ENCODE peak calls at places on chromosomes 5 and 9, in ten cellular contexts. E is right cardiac atrium; H is body of pancreas; O is activated T-cell treated with anti-CD3 and anti-CD28 coated beads, Interleukin-2, amount 50 U/mL, for 4 hours; K is effector memory CD8-positive, alpha-beta T cell; R is HepG2; F is upper lobe of left lung; I is stimulated activated naive B cell treated with anti-CD40 and anti-IgM and Interleukin-4, amounts not matched to agents 10 μg/mL and 1 μg/mL and 100 μg/mL, for 72 hours; J is RWPE2; M is activated naive CD8-positive, alpha-beta T cell treated with anti-CD3 and anti-CD28 coated beads, Interleukin-2, amount 10 ng/mL, durations not matched to agents 7 days and 5 days. U is an unnamed sample.

GRCh38 chr9:75907329-75907728 is 16.9 kb downstream of the PCSK5 start:
- ATAC-seq in R (peak), I (no peak), J (no peak), E (peak), F (peak), H (peak), O (no peak), K (no peak), M (no peak), U (no peak)

GRCh38 chr5:104267282-104268015 is 704.9 kb upstream of the NUDT12 start:
- ATAC-seq in F (no peak), J (no peak), H (no peak), O (no peak), R (no peak), M (no peak), I (no peak), E (no peak), K (no peak), U (no peak)

GRCh38 chr9:131476777-131477345 is 25.9 kb upstream of the POMT1 start:
- ATAC-seq in M (no peak), I (no peak), J (no peak), R (no peak), O (no peak), K (no peak), H (no peak), F (no peak), E (peak), U (no peak)

GRCh38 chr9:33931326-33931725 is 114.4 kb downstream of the UBE2R2 start:
- ATAC-seq in O (no peak), M (no peak), E (no peak), F (no peak), J (no peak), R (no peak), K (no peak), H (no peak), I (no peak), U (no peak)

GRCh38 chr9:114505187-114506081 is at the start of gene WHRN:
- ATAC-seq in J (peak), F (peak), E (peak), H (peak), R (peak), K (peak), M (peak), O (peak), I (peak), U (peak)

GRCh38 chr5:139473105-139473504 is 2.3 kb downstream of the SMIM33 start:
- ATAC-seq in F (no peak), E (peak), M (no peak), I (no peak), H (no peak), O (no peak), R (peak), K (no peak), J (peak), U (no peak)

GRCh38 chr5:148776780-148777179 is 49.6 kb upstream of the ADRB2 start:
- ATAC-seq in R (no peak), F (peak), I (peak), K (no peak), M (no peak), J (peak), H (no peak), E (no peak), O (peak), U (peak)

GRCh38 chr9:130530932-130531331 is 48.4 kb upstream of the FUBP3 start:
- ATAC-seq in J (peak), K (no peak), I (no peak), E (peak), O (no peak), H (no peak), R (no peak), M (no peak), F (no peak), U (peak)

GRCh38 chr5:657570-657969 is 35.6 kb downstream of the TPPP start:
- ATAC-seq in R (no peak), J (peak), K (no peak), I (no peak), O (no peak), E (no peak), F (no peak), M (no peak), H (no peak), U (peak)

GRCh38 chr5:172164773-172165212 is 23.2 kb downstream of the STK10 start:
- ATAC-seq in H (no peak), M (no peak), O (no peak), E (peak), I (no peak), J (no peak), R (peak), K (no peak), F (peak), U (no peak)

GRCh38 chr5:139700711-139701693 is 52.9 kb downstream of the CXXC5 start:
- ATAC-seq in O (no peak), I (peak), K (peak), E (no peak), M (no peak), J (no peak), H (no peak), R (peak), F (no peak), U (no peak)

GRCh38 chr5:8870349-8870748 is 675.5 kb downstream of the SEMA5A start:
- ATAC-seq in E (no peak), R (no peak), O (no peak), J (no peak), M (no peak), I (no peak), H (no peak), F (no peak), K (no peak), U (no peak)

GRCh38 chr9:4620881-4621555 is 41.1 kb upstream of the PLPP6 start:
- ATAC-seq in K (no peak), M (no peak), J (no peak), O (no peak), I (no peak), E (no peak), F (no peak), H (no peak), R (no peak), U (no peak)

GRCh38 chr9:106438928-106439327 is 424.0 kb upstream of the ZNF462 start:
- ATAC-seq in O (no peak), M (no peak), K (no peak), I (no peak), F (peak), E (no peak), R (no peak), H (no peak), J (no peak), U (no peak)

GRCh38 chr5:67315082-67315801 is 118.6 kb upstream of the CD180 start:
- ATAC-seq in O (no peak), I (peak), M (no peak), F (peak), H (peak), K (no peak), E (peak), R (peak), J (peak), U (peak)

GRCh38 chr9:105259731-105260612 is 15.5 kb downstream of the SLC44A1 start:
- ATAC-seq in F (no peak), R (no peak), M (no peak), H (peak), E (peak), J (no peak), O (no peak), I (peak), K (no peak), U (no peak)

GRCh38 chr5:8756498-8757084 is 789.3 kb downstream of the SEMA5A start:
- ATAC-seq in R (no peak), F (no peak), I (peak), K (no peak), J (peak), E (no peak), M (no peak), H (no peak), O (no peak), U (no peak)

GRCh38 chr9:136396219-136396515 is 3.8 kb downstream of the SNAPC4 start:
- ATAC-seq in O (no peak), I (no peak), R (no peak), F (no peak), H (no peak), M (no peak), J (no peak), K (no peak), E (no peak), U (no peak)

GRCh38 chr5:95816803-95817202 is 5.7 kb downstream of the GLRX start:
- ATAC-seq in E (no peak), F (no peak), J (no peak), H (no peak), K (peak), O (no peak), M (no peak), R (no peak), I (no peak), U (no peak)